ENCODE peak calls at places on chromosomes 11 and 22, in four cellular contexts. One of them, this sample, is unnamed.

GRCh38 chr22:47299879-47300697 is 537.6 kb downstream of the TBC1D22A start:
- DNase-seq in K562: no peak
- DNase-seq in A549: no peak
- DNase-seq in HepG2: no peak
- DNase-seq in this sample: no peak

GRCh38 chr11:69272961-69273461 is 20.9 kb upstream of the MYEOV start:
- DNase-seq in K562: no peak
- DNase-seq in HepG2: no peak
- DNase-seq in A549: no peak
- DNase-seq in this sample: no peak

GRCh38 chr11:62747475-62748160 is 6.3 kb downstream of the ZBTB3 start:
- DNase-seq in HepG2: no peak
- DNase-seq in A549: no peak
- DNase-seq in K562: no peak
- DNase-seq in this sample: no peak

GRCh38 chr11:116329354-116330090 is 443.3 kb downstream of the BUD13 start:
- DNase-seq in A549: no peak
- DNase-seq in K562: no peak
- DNase-seq in HepG2: no peak
- DNase-seq in this sample: no peak

GRCh38 chr11:58926251-58926650 is 13.0 kb upstream of the GLYATL1 start:
- DNase-seq in K562: no peak
- DNase-seq in HepG2: peak; percentile 70
- DNase-seq in A549: no peak
- DNase-seq in this sample: no peak

GRCh38 chr22:30866216-30866615 is 102.4 kb downstream of the MORC2 start:
- DNase-seq in A549: no peak
- DNase-seq in K562: no peak
- DNase-seq in HepG2: no peak
- DNase-seq in this sample: no peak

GRCh38 chr11:68749501-68750196 is 1.7 kb downstream of the TESMIN start:
- DNase-seq in A549: no peak
- DNase-seq in K562: no peak
- DNase-seq in HepG2: no peak
- DNase-seq in this sample: no peak

GRCh38 chr11:133519560-133519959 is 12.7 kb downstream of the OPCML start:
- DNase-seq in A549: no peak
- DNase-seq in HepG2: no peak
- DNase-seq in K562: no peak
- DNase-seq in this sample: no peak

GRCh38 chr11:2209370-2209801 is 37.8 kb upstream of the TH start:
- DNase-seq in HepG2: no peak
- DNase-seq in K562: no peak
- DNase-seq in A549: no peak
- DNase-seq in this sample: no peak

GRCh38 chr11:69828971-69829344 is 9.7 kb upstream of the FGF3 start:
- DNase-seq in A549: no peak
- DNase-seq in K562: no peak
- DNase-seq in HepG2: no peak
- DNase-seq in this sample: no peak

GRCh38 chr11:8011981-8012444 is 24.9 kb downstream of the EIF3F start:
- DNase-seq in A549: no peak
- DNase-seq in HepG2: no peak
- DNase-seq in K562: no peak
- DNase-seq in this sample: no peak

GRCh38 chr11:12868315-12869073 is 140.6 kb upstream of the RASSF10 start:
- DNase-seq in A549: no peak
- DNase-seq in K562: peak; percentile 25
- DNase-seq in HepG2: no peak
- DNase-seq in this sample: no peak

GRCh38 chr11:131724436-131724995 is 354.1 kb downstream of the NTM start:
- DNase-seq in K562: no peak
- DNase-seq in A549: no peak
- DNase-seq in HepG2: no peak
- DNase-seq in this sample: no peak

GRCh38 chr11:73389134-73389525 is 12.9 kb downstream of the RELT start:
- DNase-seq in HepG2: no peak
- DNase-seq in A549: peak; percentile 42
- DNase-seq in K562: no peak
- DNase-seq in this sample: no peak

GRCh38 chr11:30683176-30683575 is 97.0 kb upstream of the MPPED2 start:
- DNase-seq in HepG2: no peak
- DNase-seq in K562: no peak
- DNase-seq in A549: no peak
- DNase-seq in this sample: no peak

GRCh38 chr22:20429254-20430100 is 8.1 kb downstream of the SCARF2 start:
- DNase-seq in A549: no peak
- DNase-seq in K562: peak; percentile 98
- DNase-seq in HepG2: no peak
- DNase-seq in this sample: no peak

GRCh38 chr11:86230921-86231320 is 13.6 kb upstream of the EED start:
- DNase-seq in HepG2: no peak
- DNase-seq in K562: no peak
- DNase-seq in A549: no peak
- DNase-seq in this sample: no peak
- TF ChIP-seq MYC in HepG2: no peak
- TF ChIP-seq MYC in K562: no peak
- TF ChIP-seq MYC in A549: no peak
- TF ChIP-seq MYC in this sample: no peak

GRCh38 chr11:101428918-101429317 is 154.9 kb downstream of the TRPC6 start:
- DNase-seq in K562: no peak
- DNase-seq in HepG2: peak; percentile 7
- DNase-seq in A549: peak; percentile 46
- DNase-seq in this sample: no peak
- TF ChIP-seq CHD4 in K562: no peak
- TF ChIP-seq CHD4 in HepG2: no peak
- TF ChIP-seq CHD4 in A549: no peak
- TF ChIP-seq CHD4 in this sample: no peak

DNA sequence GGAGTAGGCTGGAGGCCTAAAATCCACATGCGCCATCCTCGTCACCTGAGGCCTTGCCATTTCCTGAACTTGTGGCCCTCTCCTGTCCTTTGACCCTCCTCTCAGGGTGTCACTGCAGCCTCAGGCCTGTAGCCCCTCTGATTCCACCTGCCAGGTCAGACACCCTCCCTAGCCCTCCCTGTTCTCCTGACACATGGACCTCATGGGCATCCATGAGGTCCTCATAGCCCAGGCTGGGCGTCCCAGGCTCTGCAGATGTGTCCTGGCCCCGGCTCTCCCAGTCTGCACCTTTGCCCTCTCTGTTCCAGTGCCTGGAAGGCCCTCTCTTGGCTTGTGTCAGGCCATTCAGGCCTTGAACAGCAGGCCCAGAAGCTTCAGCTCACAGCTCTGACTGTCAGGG is 15.8 kb downstream of the RAB36 start:
- DNase-seq in HepG2: no peak
- DNase-seq in K562: no peak
- DNase-seq in A549: no peak
- DNase-seq in this sample: no peak
- TF ChIP-seq MYC in HepG2: no peak
- TF ChIP-seq MYC in K562: no peak
- TF ChIP-seq MYC in A549: no peak
- TF ChIP-seq MYC in this sample: no peak

GRCh38 chr22:37284807-37285355 is 2.6 kb downstream of the CYTH4 start:
- DNase-seq in A549: no peak
- DNase-seq in K562: no peak
- DNase-seq in HepG2: no peak
- DNase-seq in this sample: peak; percentile 68
- TF ChIP-seq CHD4 in A549: no peak
- TF ChIP-seq CHD4 in K562: no peak
- TF ChIP-seq CHD4 in HepG2: no peak
- TF ChIP-seq CHD4 in this sample: no peak

DNA sequence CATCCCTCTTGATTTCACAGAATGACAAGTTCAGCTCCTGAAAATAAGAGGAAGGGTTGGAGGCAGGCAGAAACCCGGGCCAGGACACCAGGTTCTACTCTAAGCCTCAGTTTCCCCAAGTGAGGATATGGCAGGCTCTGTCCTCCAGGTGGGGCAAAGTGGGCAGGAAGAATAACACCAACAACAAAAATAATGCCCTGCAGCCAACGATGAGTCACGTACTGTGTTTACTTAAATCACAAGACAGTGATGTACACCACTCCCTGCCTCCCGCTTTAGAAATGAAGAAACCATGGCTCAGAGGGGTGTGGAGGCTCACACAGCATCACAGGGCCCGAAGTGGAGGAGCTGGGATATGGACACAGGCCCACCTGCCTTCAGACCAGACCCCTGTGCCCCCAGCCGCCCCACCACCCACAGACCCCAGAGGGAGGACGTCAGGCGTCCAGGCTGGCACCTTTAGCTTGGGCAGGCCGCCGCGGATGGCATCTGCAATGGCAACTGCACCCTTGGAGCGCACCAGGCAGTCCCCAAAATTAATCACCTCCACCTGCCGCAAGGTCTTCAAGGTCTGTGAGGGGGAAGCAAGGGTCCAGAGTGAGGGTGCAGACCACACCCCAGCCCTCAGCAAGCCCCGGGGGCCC is 15.6 kb upstream of the CHADL start:
- DNase-seq in HepG2: no peak
- DNase-seq in K562: no peak
- DNase-seq in A549: peak; percentile 66
- DNase-seq in this sample: no peak
- TF ChIP-seq MYC in HepG2: no peak
- TF ChIP-seq MYC in K562: no peak
- TF ChIP-seq MYC in A549: no peak
- TF ChIP-seq MYC in this sample: no peak

DNA sequence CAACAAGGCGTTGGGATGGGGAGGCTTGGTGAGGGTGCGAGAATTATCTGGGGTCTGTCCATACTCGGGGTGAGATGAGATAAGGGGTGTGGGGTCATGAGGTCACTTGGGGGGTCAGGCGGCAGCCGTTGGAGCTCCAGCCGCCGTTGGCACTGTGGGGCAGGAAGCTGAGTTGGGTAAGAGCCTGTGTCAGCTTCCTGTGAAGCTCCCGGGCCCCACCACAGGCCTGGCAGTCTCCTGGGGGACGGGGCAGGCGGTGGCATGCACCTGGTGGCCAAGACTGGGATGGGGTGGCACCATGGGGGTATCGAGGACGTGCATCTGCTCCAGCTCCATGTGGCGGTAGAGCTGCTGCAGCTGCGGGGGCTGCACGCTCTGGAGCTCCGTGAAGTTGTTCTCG is 7.1 kb upstream of the MYBPC3 start:
- DNase-seq in HepG2: no peak
- DNase-seq in A549: no peak
- DNase-seq in K562: no peak
- DNase-seq in this sample: no peak
- TF ChIP-seq CHD4 in HepG2: no peak
- TF ChIP-seq CHD4 in A549: no peak
- TF ChIP-seq CHD4 in K562: no peak
- TF ChIP-seq CHD4 in this sample: no peak

This sample was measured in GM12878.